ENCODE peak calls at places on chromosomes 4 and X, in seven cellular contexts. G is NCI-H345, O is glutamatergic neuron, W is heart left ventricle, Z is IMR-90, L is psoas muscle, M is endothelial cell. D is an unnamed sample.

GRCh38 chr4:41359069-41359769 is 102.5 kb downstream of the UCHL1 start:
- DNase-seq in G (no peak), O (peak), W (no peak), Z (no peak), L (no peak), M (peak), D (peak)

GRCh38 chr4:64747919-64748715 is 338.9 kb upstream of the TECRL start:
- DNase-seq in G (no peak), O (no peak), W (no peak), Z (no peak), L (no peak), M (no peak), D (no peak)

GRCh38 chr4:88765729-88766128 is 68.1 kb upstream of the NAP1L5 start:
- DNase-seq in G (no peak), O (no peak), W (peak), Z (peak), L (peak), M (no peak), D (no peak)

GRCh38 chrX:124239911-124240310 is 92.5 kb upstream of the TEX13D start:
- DNase-seq in G (no peak), O (no peak), W (no peak), Z (no peak), L (no peak), M (no peak), D (no peak)

GRCh38 chrX:10486373-10486772 is 134.0 kb downstream of the MID1 start:
- DNase-seq in G (no peak), O (no peak), W (peak), Z (peak), L (peak), M (no peak), D (no peak)

GRCh38 chrX:69133561-69134542 is 31.4 kb downstream of the PJA1 start:
- DNase-seq in G (no peak), O (peak), W (no peak), Z (peak), L (no peak), M (peak), D (no peak)

GRCh38 chrX:154351183-154352011 is 23.0 kb downstream of the FLNA start:
- DNase-seq in G (no peak), O (no peak), W (no peak), Z (no peak), L (no peak), M (no peak), D (no peak)

GRCh38 chr4:28481565-28481964 is 1620.9 kb downstream of the STIM2 start:
- DNase-seq in G (no peak), O (no peak), W (no peak), Z (no peak), L (no peak), M (no peak), D (no peak)

GRCh38 chr4:84146300-84146942 is 352.7 kb downstream of the NKX6-1 start:
- DNase-seq in G (no peak), O (no peak), W (no peak), Z (no peak), L (no peak), M (no peak), D (no peak)

GRCh38 chr4:102168580-102168979 is 176.7 kb downstream of the SLC39A8 start:
- DNase-seq in G (no peak), O (peak), W (no peak), Z (no peak), L (no peak), M (no peak), D (no peak)

GRCh38 chrX:50168305-50168704 is 32.5 kb downstream of the AKAP4 start:
- DNase-seq in G (no peak), O (no peak), W (no peak), Z (peak), L (no peak), M (no peak), D (no peak)

GRCh38 chr4:52704676-52705075 is 45.6 kb upstream of the USP46 start:
- DNase-seq in G (no peak), O (no peak), W (no peak), Z (no peak), L (no peak), M (no peak), D (no peak)

GRCh38 chr4:73223258-73223651 is 35.3 kb downstream of the ANKRD17 start:
- DNase-seq in G (no peak), O (no peak), W (no peak), Z (no peak), L (no peak), M (no peak), D (peak)

GRCh38 chr4:158824425-158825274 is 55.8 kb downstream of the FNIP2 start:
- DNase-seq in G (no peak), O (no peak), W (no peak), Z (peak), L (peak), M (no peak), D (no peak)

GRCh38 chr4:101321481-101322042 is 25.8 kb downstream of the PPP3CA start:
- DNase-seq in G (no peak), O (no peak), W (no peak), Z (no peak), L (no peak), M (no peak), D (no peak)

GRCh38 chr4:107719927-107720722 is at the start of gene PAPSS1:
- DNase-seq in G (peak), O (peak), W (peak), Z (peak), L (peak), M (peak), D (peak)

GRCh38 chr4:170087163-170087700 is 2.5 kb downstream of the AADAT start:
- DNase-seq in G (no peak), O (no peak), W (no peak), Z (no peak), L (no peak), M (no peak), D (no peak)

GRCh38 chr4:3489451-3489962 is 26.4 kb downstream of the DOK7 start:
- DNase-seq in G (no peak), O (peak), W (no peak), Z (no peak), L (no peak), M (no peak), D (no peak)

GRCh38 chr4:168440442-168441264 is 39.6 kb downstream of the DDX60L start:
- DNase-seq in G (no peak), O (no peak), W (no peak), Z (peak), L (no peak), M (no peak), D (no peak)

GRCh38 chrX:112888916-112889315 is 48.3 kb upstream of the AMOT start:
- DNase-seq in G (no peak), O (no peak), W (no peak), Z (no peak), L (no peak), M (no peak), D (no peak)

GRCh38 chr4:169659736-169660670 is 39.6 kb downstream of the CLCN3 start:
- DNase-seq in G (peak), O (peak), W (peak), Z (peak), L (peak), M (peak), D (peak)

GRCh38 chr4:125140966-125141495 is 173.7 kb upstream of the FAT4 start:
- DNase-seq in G (no peak), O (no peak), W (no peak), Z (peak), L (no peak), M (no peak), D (no peak)

GRCh38 chr4:8140915-8141314 is 17.7 kb downstream of the ABLIM2 start:
- DNase-seq in G (no peak), O (no peak), W (no peak), Z (no peak), L (no peak), M (no peak), D (no peak)

D was measured in NCI-H2029.